ENCODE peak calls at places on chromosome 21, in ten cellular contexts. Y is heart left ventricle; S is uterus; K is hepatocyte; U is pancreas; Q is GM23338; E is fibroblast of lung; N is CD4-positive, alpha-beta T cell; P is dorsolateral prefrontal cortex; O is ovary. D is an unnamed sample.

GRCh38 chr21:28731700-28732321 is 260.9 kb downstream of the LTN1 start:
- DNase-seq in Y (peak), S (no peak), K (no peak), U (no peak), Q (no peak), E (no peak), N (no peak), P (no peak), O (no peak), D (no peak)

GRCh38 chr21:16713331-16714114 is 799.3 kb upstream of the CXADR start:
- DNase-seq in Y (no peak), S (no peak), K (no peak), U (no peak), Q (no peak), E (peak), N (no peak), P (no peak), O (no peak), D (no peak)

GRCh38 chr21:22355949-22356348 is 1357.7 kb downstream of the NCAM2 start:
- DNase-seq in Y (no peak), S (no peak), K (no peak), U (no peak), Q (no peak), E (no peak), N (no peak), P (no peak), O (no peak), D (no peak)

GRCh38 chr21:16181024-16181423 is 451.2 kb downstream of the USP25 start:
- DNase-seq in Y (no peak), S (peak), K (no peak), U (no peak), Q (no peak), E (no peak), N (no peak), P (no peak), O (no peak), D (no peak)

GRCh38 chr21:22544747-22545146 is 1546.5 kb downstream of the NCAM2 start:
- DNase-seq in Y (no peak), S (no peak), K (no peak), U (no peak), Q (peak), E (no peak), N (no peak), P (no peak), O (no peak), D (no peak)

GRCh38 chr21:7947422-7947821 is 2574.0 kb upstream of the TPTE start:
- DNase-seq in Y (no peak), S (no peak), K (no peak), U (no peak), Q (no peak), E (no peak), N (no peak), P (no peak), O (no peak), D (no peak)

GRCh38 chr21:18545908-18546307 is 142.3 kb upstream of the TMPRSS15 start:
- DNase-seq in Y (no peak), S (no peak), K (no peak), U (no peak), Q (no peak), E (peak), N (no peak), P (no peak), O (no peak), D (no peak)

GRCh38 chr21:25176637-25177412 is 430.5 kb downstream of the MRPL39 start:
- DNase-seq in Y (no peak), S (no peak), K (no peak), U (no peak), Q (no peak), E (peak), N (no peak), P (no peak), O (no peak), D (no peak)

GRCh38 chr21:25970254-25970930 is 200.2 kb downstream of the APP start:
- DNase-seq in Y (peak), S (no peak), K (no peak), U (no peak), Q (no peak), E (no peak), N (no peak), P (peak), O (no peak), D (no peak)

GRCh38 chr21:43194303-43195130 is 25.7 kb downstream of the CRYAA start:
- DNase-seq in Y (no peak), S (no peak), K (no peak), U (peak), Q (no peak), E (no peak), N (no peak), P (no peak), O (no peak), D (peak)

GRCh38 chr21:33395866-33396265 is 7.3 kb upstream of the IFNGR2 start:
- DNase-seq in Y (no peak), S (no peak), K (no peak), U (no peak), Q (no peak), E (peak), N (no peak), P (no peak), O (no peak), D (no peak)

GRCh38 chr21:42524341-42525227 is 10.9 kb downstream of the SLC37A1 start:
- DNase-seq in Y (peak), S (peak), K (peak), U (no peak), Q (peak), E (peak), N (no peak), P (no peak), O (peak), D (peak)

GRCh38 chr21:42016364-42016985 is 6.3 kb upstream of the ZBTB21 start:
- DNase-seq in Y (no peak), S (no peak), K (no peak), U (no peak), Q (no peak), E (no peak), N (no peak), P (no peak), O (no peak), D (no peak)

GRCh38 chr21:25872271-25872670 is 137.5 kb downstream of the GABPA start:
- DNase-seq in Y (no peak), S (no peak), K (no peak), U (no peak), Q (peak), E (no peak), N (no peak), P (no peak), O (no peak), D (no peak)

GRCh38 chr21:24353492-24353891 is 1253.8 kb downstream of the MRPL39 start:
- DNase-seq in Y (no peak), S (no peak), K (no peak), U (no peak), Q (no peak), E (no peak), N (no peak), P (no peak), O (no peak), D (no peak)

GRCh38 chr21:33734326-33734725 is 92.0 kb downstream of the ITSN1 start:
- DNase-seq in Y (no peak), S (no peak), K (no peak), U (no peak), Q (no peak), E (peak), N (no peak), P (no peak), O (no peak), D (no peak)

GRCh38 chr21:14675774-14676530 is 129.8 kb upstream of the SAMSN1 start:
- DNase-seq in Y (no peak), S (no peak), K (no peak), U (no peak), Q (no peak), E (no peak), N (peak), P (no peak), O (no peak), D (peak)

GRCh38 chr21:20258542-20258941 is 739.7 kb upstream of the NCAM2 start:
- DNase-seq in Y (no peak), S (no peak), K (no peak), U (no peak), Q (no peak), E (no peak), N (no peak), P (no peak), O (no peak), D (no peak)

GRCh38 chr21:16004121-16004520 is 274.3 kb downstream of the USP25 start:
- DNase-seq in Y (no peak), S (no peak), K (no peak), U (no peak), Q (no peak), E (peak), N (no peak), P (no peak), O (no peak), D (no peak)

GRCh38 chr21:33751120-33751519 is 108.8 kb downstream of the ITSN1 start:
- DNase-seq in Y (no peak), S (no peak), K (no peak), U (no peak), Q (no peak), E (no peak), N (no peak), P (no peak), O (no peak), D (no peak)

GRCh38 chr21:18760247-18760646 is 356.7 kb upstream of the TMPRSS15 start:
- DNase-seq in Y (no peak), S (no peak), K (no peak), U (no peak), Q (no peak), E (no peak), N (no peak), P (no peak), O (no peak), D (no peak)

GRCh38 chr21:29256125-29256895 is 42.4 kb upstream of the BACH1 start:
- DNase-seq in Y (no peak), S (no peak), K (no peak), U (no peak), Q (no peak), E (no peak), N (no peak), P (no peak), O (no peak), D (no peak)

GRCh38 chr21:33543505-33544129 is 779 bp downstream of the SON start:
- DNase-seq in Y (no peak), S (no peak), K (no peak), U (peak), Q (no peak), E (no peak), N (no peak), P (peak), O (peak), D (peak)

GRCh38 chr21:24395320-24395933 is 1211.9 kb downstream of the MRPL39 start:
- DNase-seq in Y (no peak), S (no peak), K (no peak), U (no peak), Q (no peak), E (peak), N (no peak), P (no peak), O (no peak), D (no peak)

GRCh38 chr21:42147386-42148020 is 71.4 kb upstream of the ABCG1 start:
- DNase-seq in Y (no peak), S (peak), K (no peak), U (peak), Q (no peak), E (no peak), N (no peak), P (peak), O (no peak), D (no peak)

GRCh38 chr21:42112857-42113256 is 41.7 kb downstream of the UMODL1 start:
- DNase-seq in Y (no peak), S (no peak), K (peak), U (no peak), Q (no peak), E (peak), N (no peak), P (no peak), O (no peak), D (no peak)

GRCh38 chr21:16388291-16388690 is 658.5 kb downstream of the USP25 start:
- DNase-seq in Y (no peak), S (no peak), K (no peak), U (no peak), Q (no peak), E (no peak), N (no peak), P (no peak), O (no peak), D (no peak)

GRCh38 chr21:42547001-42547905 is 33.6 kb downstream of the SLC37A1 start:
- DNase-seq in Y (no peak), S (no peak), K (no peak), U (peak), Q (no peak), E (no peak), N (no peak), P (peak), O (peak), D (no peak)

GRCh38 chr21:16530656-16531055 is 800.9 kb downstream of the USP25 start:
- DNase-seq in Y (no peak), S (no peak), K (no peak), U (no peak), Q (no peak), E (no peak), N (no peak), P (no peak), O (no peak), D (no peak)

GRCh38 chr21:29104239-29104708 is 26.2 kb upstream of the MAP3K7CL start:
- DNase-seq in Y (no peak), S (no peak), K (no peak), U (no peak), Q (no peak), E (no peak), N (no peak), P (no peak), O (no peak), D (no peak)

GRCh38 chr21:14874379-14874778 is 190.4 kb downstream of the NRIP1 start:
- DNase-seq in Y (no peak), S (no peak), K (no peak), U (no peak), Q (no peak), E (no peak), N (no peak), P (no peak), O (no peak), D (no peak)

GRCh38 chr21:18204931-18205330 is 39.7 kb upstream of the CHODL start:
- DNase-seq in Y (no peak), S (no peak), K (no peak), U (no peak), Q (peak), E (no peak), N (no peak), P (no peak), O (no peak), D (no peak)

GRCh38 chr21:29626787-29627470 is 312.9 kb downstream of the GRIK1 start:
- DNase-seq in Y (no peak), S (no peak), K (no peak), U (no peak), Q (no peak), E (no peak), N (no peak), P (no peak), O (no peak), D (no peak)

GRCh38 chr21:42599486-42599885 is 53.9 kb upstream of the PDE9A start:
- DNase-seq in Y (no peak), S (no peak), K (no peak), U (no peak), Q (no peak), E (no peak), N (no peak), P (no peak), O (no peak), D (no peak)

DNA sequence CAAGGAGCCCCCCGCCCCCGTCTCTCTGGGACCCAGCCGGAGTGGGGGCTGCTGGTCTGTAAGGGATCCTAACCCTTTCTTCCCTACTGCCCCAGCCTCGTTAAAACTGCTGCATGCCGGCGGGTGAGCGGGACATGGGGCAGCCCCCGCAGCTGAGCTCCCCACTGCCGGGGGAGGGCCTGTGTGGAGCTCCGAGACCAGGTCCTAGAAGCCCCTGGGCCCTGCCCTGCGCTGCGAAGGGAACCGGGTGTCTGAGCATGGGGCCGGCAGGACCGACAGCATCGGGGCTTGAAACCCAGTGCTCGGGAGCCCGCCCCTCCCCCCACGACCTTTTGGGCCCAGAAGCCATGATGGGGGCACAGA is 9.2 kb upstream of the COL6A1 start:
- DNase-seq in Y (peak), S (peak), K (peak), U (peak), Q (peak), E (peak), N (no peak), P (no peak), O (peak), D (no peak)
- H3K27ac ChIP-seq in Y (peak), S (peak), K (peak), U (peak), Q (no peak), E (peak), N (no peak), P (peak), O (peak), D (no peak)

GRCh38 chr21:44509539-44509938 is 30.5 kb downstream of the KRTAP10-1 start:
- DNase-seq in Y (peak), S (no peak), K (no peak), U (peak), Q (no peak), E (no peak), N (no peak), P (peak), O (no peak), D (no peak)
- TF ChIP-seq CTCF in Y (peak), S (no peak), K (no peak), U (peak), Q (peak), E (no peak), N (no peak), P (peak), O (no peak), D (no peak)

GRCh38 chr21:31186916-31187315 is 148.6 kb upstream of the KRTAP19-8 start:
- DNase-seq in Y (no peak), S (no peak), K (no peak), U (no peak), Q (peak), E (no peak), N (no peak), P (no peak), O (no peak), D (no peak)
- H3K27ac ChIP-seq in Y (no peak), S (no peak), K (no peak), U (no peak), Q (no peak), E (no peak), N (peak), P (no peak), O (no peak), D (no peak)

GRCh38 chr21:46063734-46064680 is 33.9 kb upstream of the COL6A2 start:
- DNase-seq in Y (peak), S (peak), K (no peak), U (no peak), Q (no peak), E (no peak), N (no peak), P (no peak), O (peak), D (no peak)

GRCh38 chr21:46065215-46065992 is 32.5 kb upstream of the COL6A2 start:
- DNase-seq in Y (peak), S (peak), K (peak), U (no peak), Q (no peak), E (peak), N (no peak), P (no peak), O (peak), D (no peak)

GRCh38 chr21:46063227-46063626 is 34.7 kb upstream of the COL6A2 start:
- DNase-seq in Y (peak), S (no peak), K (no peak), U (no peak), Q (no peak), E (peak), N (no peak), P (no peak), O (no peak), D (no peak)

GRCh38 chr21:46065993-46066842 is 31.7 kb upstream of the COL6A2 start:
- DNase-seq in Y (peak), S (no peak), K (no peak), U (no peak), Q (no peak), E (peak), N (no peak), P (no peak), O (no peak), D (no peak)

GRCh38 chr21:46064870-46065214 is 33.1 kb upstream of the COL6A2 start:
- DNase-seq in Y (no peak), S (peak), K (no peak), U (no peak), Q (no peak), E (no peak), N (no peak), P (no peak), O (peak), D (peak)
- TF ChIP-seq CTCF in Y (no peak), S (no peak), K (no peak), U (no peak), Q (no peak), E (no peak), N (no peak), P (no peak), O (no peak), D (no peak)

DNA sequence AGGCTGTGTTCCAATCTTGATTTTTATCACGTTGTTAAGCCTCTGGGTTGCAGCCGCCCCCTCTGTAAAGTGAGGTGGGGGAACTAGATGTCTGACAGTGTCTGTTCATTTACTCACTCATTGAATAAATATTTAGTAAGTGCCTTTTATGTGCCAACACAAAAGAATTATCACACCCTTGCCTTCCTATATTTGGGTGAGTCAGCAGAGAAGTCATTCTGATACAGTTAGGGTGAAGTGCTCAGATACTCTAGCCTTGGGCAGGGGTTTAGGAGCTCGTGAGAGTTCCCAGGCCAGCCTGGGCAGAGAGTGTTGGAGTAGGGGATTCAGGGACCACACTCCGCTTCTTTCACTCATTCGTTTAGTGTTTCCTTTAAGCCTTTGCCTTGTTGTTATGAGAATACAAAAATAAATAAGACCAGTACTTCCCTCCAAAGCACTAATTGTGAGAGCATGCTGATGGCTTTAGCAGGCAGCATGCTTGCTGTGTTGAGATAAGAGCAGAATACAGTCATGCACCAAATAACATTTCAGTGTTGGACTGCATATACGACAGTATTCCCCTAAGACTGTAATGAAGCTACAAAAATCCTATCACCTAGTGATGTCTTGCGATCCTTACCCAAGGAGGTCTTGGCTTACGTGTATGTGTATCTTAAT is 83.9 kb downstream of the DYRK1A start:
- DNase-seq in Y (no peak), S (no peak), K (no peak), U (no peak), Q (no peak), E (no peak), N (no peak), P (no peak), O (no peak), D (no peak)
- H3K27ac ChIP-seq in Y (no peak), S (no peak), K (no peak), U (no peak), Q (no peak), E (peak), N (no peak), P (no peak), O (no peak), D (no peak)

GRCh38 chr21:34945288-34945687 is 103.8 kb downstream of the RUNX1 start:
- DNase-seq in Y (no peak), S (no peak), K (no peak), U (no peak), Q (no peak), E (no peak), N (no peak), P (no peak), O (no peak), D (no peak)

GRCh38 chr21:34947122-34947534 is 102.0 kb downstream of the RUNX1 start:
- DNase-seq in Y (no peak), S (no peak), K (no peak), U (no peak), Q (no peak), E (peak), N (no peak), P (no peak), O (no peak), D (no peak)

GRCh38 chr21:34948157-34948556 is 100.9 kb downstream of the RUNX1 start:
- DNase-seq in Y (no peak), S (no peak), K (no peak), U (no peak), Q (no peak), E (no peak), N (no peak), P (no peak), O (no peak), D (no peak)

GRCh38 chr21:34944015-34944755 is 104.9 kb downstream of the RUNX1 start:
- DNase-seq in Y (no peak), S (no peak), K (no peak), U (no peak), Q (no peak), E (no peak), N (no peak), P (no peak), O (no peak), D (no peak)

GRCh38 chr21:34946385-34947121 is 102.5 kb downstream of the RUNX1 start:
- DNase-seq in Y (no peak), S (no peak), K (no peak), U (no peak), Q (no peak), E (no peak), N (no peak), P (no peak), O (no peak), D (no peak)
- TF ChIP-seq CTCF in Y (no peak), S (no peak), K (no peak), U (no peak), Q (peak), E (no peak), N (no peak), P (no peak), O (no peak), D (no peak)